ENCODE peak calls at places on chromosomes 1 and 21, in five cellular contexts. One of them, this sample, is unnamed.

GRCh38 chr21:28885853-28886177 is 106.9 kb downstream of the LTN1 start:
- DNase-seq in AG09309: peak; percentile 79
- DNase-seq in fibroblast of pulmonary artery: no peak
- DNase-seq in H9: no peak
- DNase-seq in NB4: peak; percentile 3
- DNase-seq in this sample: no peak

GRCh38 chr1:200784576-200784975 is 45.9 kb downstream of the CAMSAP2 start:
- DNase-seq in fibroblast of pulmonary artery: no peak
- DNase-seq in H9: no peak
- DNase-seq in AG09309: no peak
- DNase-seq in NB4: no peak
- DNase-seq in this sample: no peak

GRCh38 chr1:109933856-109934711 is 23.4 kb downstream of the CSF1 start:
- DNase-seq in H9: no peak
- DNase-seq in AG09309: peak; percentile 50
- DNase-seq in fibroblast of pulmonary artery: peak; percentile 55
- DNase-seq in NB4: peak; percentile 63
- DNase-seq in this sample: peak; percentile 39

GRCh38 chr21:45940091-45940490 is 41.5 kb upstream of the COL6A1 start:
- DNase-seq in NB4: no peak
- DNase-seq in H9: no peak
- DNase-seq in AG09309: no peak
- DNase-seq in fibroblast of pulmonary artery: no peak
- DNase-seq in this sample: no peak

GRCh38 chr1:83060216-83060615 is 938.7 kb downstream of the TTLL7 start:
- DNase-seq in AG09309: no peak
- DNase-seq in fibroblast of pulmonary artery: no peak
- DNase-seq in NB4: no peak
- DNase-seq in H9: no peak
- DNase-seq in this sample: peak; percentile 36

GRCh38 chr1:7257225-7257624 is 472.0 kb downstream of the CAMTA1 start:
- DNase-seq in fibroblast of pulmonary artery: no peak
- DNase-seq in H9: no peak
- DNase-seq in AG09309: no peak
- DNase-seq in NB4: no peak
- DNase-seq in this sample: no peak

GRCh38 chr1:27601771-27602509 is 2.0 kb downstream of the AHDC1 start:
- DNase-seq in NB4: peak; percentile 80
- DNase-seq in H9: no peak
- DNase-seq in AG09309: no peak
- DNase-seq in fibroblast of pulmonary artery: no peak
- DNase-seq in this sample: peak; percentile 22

GRCh38 chr1:148372731-148373130 is 110.4 kb downstream of the PPIAL4G start:
- DNase-seq in H9: no peak
- DNase-seq in AG09309: no peak
- DNase-seq in NB4: peak; percentile 7
- DNase-seq in fibroblast of pulmonary artery: no peak
- DNase-seq in this sample: peak; percentile 43

GRCh38 chr1:7389786-7390603 is 381.1 kb upstream of the VAMP3 start:
- DNase-seq in AG09309: no peak
- DNase-seq in fibroblast of pulmonary artery: no peak
- DNase-seq in NB4: no peak
- DNase-seq in H9: peak; percentile 22
- DNase-seq in this sample: peak; percentile 37

DNA sequence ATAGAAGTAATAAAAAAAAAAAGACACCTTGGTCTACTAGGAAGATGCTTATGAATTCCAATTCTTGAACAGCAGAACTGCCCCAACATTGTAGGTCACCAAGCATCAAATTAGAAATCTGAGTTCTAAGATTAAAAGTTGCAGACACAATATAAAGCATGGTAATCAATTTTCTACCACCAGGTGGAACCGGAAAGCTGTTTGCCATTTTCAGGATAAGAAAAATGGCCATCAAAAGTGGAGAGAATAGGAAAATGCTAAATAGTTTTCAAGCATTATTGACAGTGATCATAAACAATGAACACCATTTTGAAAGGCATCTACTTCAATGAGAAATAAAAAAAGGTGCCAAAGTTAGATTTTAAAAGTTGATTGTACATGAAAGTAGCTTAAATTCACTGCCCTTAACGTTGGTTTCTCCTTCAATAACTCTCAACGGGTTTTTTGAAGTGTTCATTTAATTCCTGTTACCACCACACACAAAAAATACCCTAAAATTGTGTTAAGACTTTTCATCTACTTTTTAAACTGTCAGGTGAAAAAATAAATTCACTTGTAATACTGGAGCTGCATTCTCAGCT is 252.9 kb downstream of the KCNT2 start:
- DNase-seq in H9: no peak
- DNase-seq in NB4: peak; percentile 7
- DNase-seq in AG09309: no peak
- DNase-seq in fibroblast of pulmonary artery: peak; percentile 69
- DNase-seq in this sample: peak; percentile 62
- TF ChIP-seq CTCF in H9: peak; percentile 63
- TF ChIP-seq CTCF in NB4: no peak
- TF ChIP-seq CTCF in AG09309: peak; percentile 49
- TF ChIP-seq CTCF in fibroblast of pulmonary artery: peak; percentile 68
- TF ChIP-seq CTCF in this sample: peak; percentile 79

GRCh38 chr1:23868848-23869450 is 859 bp upstream of the FUCA1 start:
- DNase-seq in AG09309: no peak
- DNase-seq in NB4: no peak
- DNase-seq in H9: no peak
- DNase-seq in fibroblast of pulmonary artery: no peak
- DNase-seq in this sample: no peak
- TF ChIP-seq CTCF in AG09309: no peak
- TF ChIP-seq CTCF in NB4: no peak
- TF ChIP-seq CTCF in H9: no peak
- TF ChIP-seq CTCF in fibroblast of pulmonary artery: no peak
- TF ChIP-seq CTCF in this sample: no peak

DNA sequence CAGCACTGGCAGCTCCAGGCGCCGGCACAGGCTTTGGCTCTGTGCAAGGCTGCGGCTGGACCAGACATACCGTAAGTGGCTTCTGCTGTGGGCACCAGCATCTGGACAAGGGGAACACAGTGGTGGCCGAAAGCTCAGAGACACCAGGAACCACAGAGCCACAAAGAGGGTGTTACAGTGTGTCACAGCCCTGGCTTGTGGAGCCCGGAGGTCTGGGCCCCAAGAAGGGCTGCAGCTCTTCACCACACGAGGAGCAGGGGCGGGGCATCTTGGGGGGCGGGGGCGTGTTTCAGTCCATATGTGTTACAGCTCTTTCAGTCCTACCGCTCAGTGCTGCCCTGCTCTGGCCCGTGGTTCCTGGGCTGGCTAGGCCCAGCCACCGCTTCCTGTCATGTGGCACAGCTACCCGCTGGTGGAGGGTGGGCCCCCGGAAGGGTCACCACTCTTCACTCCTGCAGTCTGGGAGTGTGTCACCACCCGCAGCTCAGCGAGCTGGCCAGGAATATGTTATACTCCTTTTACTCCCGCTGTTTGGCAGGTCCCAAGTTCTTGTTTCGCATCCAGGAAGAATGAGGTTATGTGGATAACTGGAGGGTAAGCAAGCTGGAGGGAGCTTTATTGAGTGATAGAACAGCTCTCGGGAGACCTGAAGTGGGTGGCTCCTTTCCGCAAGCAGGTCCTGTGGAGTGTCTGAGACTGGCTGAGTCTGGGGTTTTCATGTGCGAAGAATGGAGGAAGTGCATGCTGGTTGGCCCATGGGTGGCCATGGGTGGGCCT is 3.3 kb upstream of the LSM10 start:
- DNase-seq in AG09309: peak; percentile 82
- DNase-seq in fibroblast of pulmonary artery: peak; percentile 78
- DNase-seq in H9: peak; percentile 97
- DNase-seq in NB4: peak; percentile 60
- DNase-seq in this sample: no peak
- TF ChIP-seq CTCF in AG09309: no peak
- TF ChIP-seq CTCF in fibroblast of pulmonary artery: no peak
- TF ChIP-seq CTCF in H9: peak; percentile 8
- TF ChIP-seq CTCF in NB4: no peak
- TF ChIP-seq CTCF in this sample: no peak

DNA sequence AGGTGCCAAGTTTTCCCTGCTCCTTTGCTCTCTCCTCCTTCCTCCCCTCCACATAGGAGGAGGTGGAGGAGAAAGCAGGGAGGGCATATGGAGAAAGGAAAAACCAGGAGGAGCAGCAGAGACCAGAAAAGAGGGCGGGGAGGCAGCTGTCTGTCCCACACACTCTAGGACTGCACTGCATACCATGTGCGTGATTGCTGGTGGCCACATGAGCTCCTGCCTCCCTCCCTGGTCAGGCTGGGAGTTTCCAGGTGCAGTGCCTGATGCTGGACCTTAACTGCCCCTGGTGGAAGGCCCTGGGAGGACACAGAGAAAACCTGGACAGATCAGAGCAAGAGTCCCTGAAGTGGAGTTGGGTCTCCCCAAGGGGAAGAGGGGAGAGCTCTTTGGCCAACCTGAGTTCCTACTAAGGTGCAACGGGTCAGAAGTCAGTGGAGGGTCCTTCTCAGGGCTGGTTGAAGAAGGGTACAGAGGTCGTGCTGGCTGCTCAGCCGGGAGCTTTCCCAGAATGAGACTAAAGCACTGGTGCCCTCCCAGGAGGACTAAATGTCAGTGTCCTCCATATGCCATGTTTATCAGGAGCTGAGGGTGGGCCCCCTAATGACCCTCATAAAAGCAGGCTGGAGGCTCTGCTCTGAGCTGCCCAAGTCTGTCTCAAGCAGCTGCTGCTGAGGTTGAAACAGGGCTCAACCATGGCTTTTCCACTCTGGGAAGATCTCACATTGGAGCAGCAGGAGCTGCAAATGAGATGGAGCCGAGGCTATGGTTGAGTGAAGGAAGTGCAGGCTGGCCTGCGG is 3.5 kb upstream of the LGR6 start:
- DNase-seq in H9: peak; percentile 65
- DNase-seq in NB4: no peak
- DNase-seq in AG09309: no peak
- DNase-seq in fibroblast of pulmonary artery: no peak
- DNase-seq in this sample: peak; percentile 51
- TF ChIP-seq CTCF in H9: no peak
- TF ChIP-seq CTCF in NB4: no peak
- TF ChIP-seq CTCF in AG09309: peak; percentile 37
- TF ChIP-seq CTCF in fibroblast of pulmonary artery: peak; percentile 22
- TF ChIP-seq CTCF in this sample: peak; percentile 31